ENCODE peak calls at places on chromosomes 5 and 9, in six cellular contexts. W is IMR-90, N is H1, H is H9, J is trophoblast cell, F is mesenchymal stem cell. L is an unnamed sample. For H3K9me3, the result is how much of the 10 kb centered on the place peaks cover.

GRCh38 chr9:1009101-1009707 is 32.7 kb downstream of the DMRT3 start:
- DNase-seq in W (peak), N (peak), H (peak), J (peak), F (peak), L (peak)

GRCh38 chr5:10863763-10864383 is 102.8 kb upstream of the DAP start:
- DNase-seq in W (peak), N (peak), H (peak), J (peak), F (peak), L (peak)

GRCh38 chr5:174191076-174191475 is 145.6 kb downstream of the NSG2 start:
- DNase-seq in W (no peak), N (no peak), H (no peak), J (no peak), F (no peak), L (no peak)

GRCh38 chr9:136023401-136024225 is 62.4 kb upstream of the UBAC1 start:
- DNase-seq in W (peak), N (peak), H (peak), J (no peak), F (no peak), L (no peak)

GRCh38 chr5:159211712-159212111 is 2.4 kb upstream of the RNF145 start:
- DNase-seq in W (no peak), N (no peak), H (no peak), J (no peak), F (no peak), L (no peak)

GRCh38 chr5:63351164-63351563 is 611.1 kb downstream of the HTR1A start:
- DNase-seq in W (no peak), N (no peak), H (no peak), J (no peak), F (no peak), L (no peak)

GRCh38 chr9:114884787-114885452 is 45.5 kb downstream of the TNFSF8 start:
- DNase-seq in W (peak), N (no peak), H (no peak), J (no peak), F (peak), L (no peak)

GRCh38 chr5:36948650-36949049 is 72.1 kb downstream of the NIPBL start:
- DNase-seq in W (no peak), N (no peak), H (no peak), J (no peak), F (no peak), L (no peak)

GRCh38 chr9:7976856-7977255 is 177.3 kb upstream of the DMAC1 start:
- DNase-seq in W (no peak), N (no peak), H (no peak), J (no peak), F (no peak), L (no peak)

GRCh38 chr9:90086076-90086475 is 481.3 kb downstream of the GADD45G start:
- DNase-seq in W (no peak), N (no peak), H (no peak), J (peak), F (no peak), L (no peak)

GRCh38 chr5:145484195-145484594 is 350.9 kb downstream of the PRELID2 start:
- DNase-seq in W (peak), N (no peak), H (no peak), J (peak), F (peak), L (no peak)

GRCh38 chr9:88748566-88749238 is 213.7 kb downstream of the NXNL2 start:
- DNase-seq in W (peak), N (no peak), H (no peak), J (peak), F (peak), L (no peak)

GRCh38 chr5:8869932-8870331 is 675.9 kb downstream of the SEMA5A start:
- DNase-seq in W (no peak), N (no peak), H (no peak), J (no peak), F (no peak), L (no peak)

GRCh38 chr5:103505581-103506305 is 56.8 kb downstream of the NUDT12 start:
- DNase-seq in W (peak), N (no peak), H (no peak), J (peak), F (peak), L (no peak)

GRCh38 chr9:83633676-83634075 is 10.7 kb downstream of the IDNK start:
- DNase-seq in W (no peak), N (no peak), H (no peak), J (no peak), F (no peak), L (no peak)

GRCh38 chr5:36090033-36090432 is 23.4 kb upstream of the UGT3A2 start:
- DNase-seq in W (peak), N (peak), H (peak), J (peak), F (peak), L (no peak)

GRCh38 chr9:116566677-116567488 is 120.2 kb upstream of the TRIM32 start:
- DNase-seq in W (peak), N (no peak), H (no peak), J (no peak), F (peak), L (no peak)

GRCh38 chr5:130335116-130335515 is 430.9 kb downstream of the CHSY3 start:
- DNase-seq in W (no peak), N (no peak), H (no peak), J (peak), F (peak), L (no peak)

GRCh38 chr9:82549174-82549821 is 513.6 kb downstream of the RASEF start:
- DNase-seq in W (no peak), N (no peak), H (no peak), J (no peak), F (no peak), L (no peak)

GRCh38 chr5:11962122-11962521 is 57.9 kb upstream of the CTNND2 start:
- DNase-seq in W (no peak), N (no peak), H (no peak), J (peak), F (no peak), L (no peak)

GRCh38 chr5:173880306-173880985 is 7.7 kb upstream of the CPEB4 start:
- DNase-seq in W (peak), N (no peak), H (no peak), J (peak), F (peak), L (no peak)

GRCh38 chr9:99296375-99296951 is 74.4 kb downstream of the SEC61B start:
- DNase-seq in W (no peak), N (no peak), H (no peak), J (no peak), F (no peak), L (no peak)

GRCh38 chr9:71647094-71647591 is 121.2 kb downstream of the CEMIP2 start:
- DNase-seq in W (peak), N (no peak), H (no peak), J (peak), F (peak), L (no peak)

GRCh38 chr5:96629774-96630173 is 32.4 kb upstream of the CAST start:
- DNase-seq in W (peak), N (no peak), H (no peak), J (no peak), F (peak), L (no peak)

GRCh38 chr5:61817472-61818326 is 485.6 kb downstream of the ZSWIM6 start:
- DNase-seq in W (peak), N (no peak), H (peak), J (peak), F (peak), L (peak)

GRCh38 chr9:21569721-21570120 is 87.6 kb upstream of the IFNE start:
- DNase-seq in W (no peak), N (no peak), H (no peak), J (no peak), F (no peak), L (no peak)

GRCh38 chr5:154312571-154312970 is 122.0 kb downstream of the GALNT10 start:
- DNase-seq in W (peak), N (no peak), H (no peak), J (no peak), F (no peak), L (no peak)

GRCh38 chr9:33524431-33524947 is 438 bp downstream of the ANKRD18B start:
- DNase-seq in W (no peak), N (peak), H (peak), J (peak), F (peak), L (no peak)

GRCh38 chr5:9337908-9338307 is 208.0 kb downstream of the SEMA5A start:
- DNase-seq in W (peak), N (no peak), H (no peak), J (no peak), F (peak), L (no peak)

GRCh38 chr9:21357479-21358290 is 7.0 kb upstream of the IFNA6 start:
- DNase-seq in W (no peak), N (no peak), H (no peak), J (no peak), F (peak), L (no peak)

GRCh38 chr5:33441241-33441844 is 578 bp downstream of the TARS1 start:
- DNase-seq in W (peak), N (no peak), H (no peak), J (peak), F (no peak), L (no peak)

GRCh38 chr9:127307802-127308201 is 43.2 kb downstream of the GARNL3 start:
- DNase-seq in W (no peak), N (no peak), H (no peak), J (no peak), F (no peak), L (no peak)

GRCh38 chr9:95516736-95517558 is at the start of gene PTCH1:
- DNase-seq in W (peak), N (peak), H (peak), J (peak), F (peak), L (no peak)

GRCh38 chr5:178993955-178994579 is 1.1 kb downstream of the GRM6 start:
- DNase-seq in W (no peak), N (no peak), H (no peak), J (no peak), F (no peak), L (no peak)

DNA sequence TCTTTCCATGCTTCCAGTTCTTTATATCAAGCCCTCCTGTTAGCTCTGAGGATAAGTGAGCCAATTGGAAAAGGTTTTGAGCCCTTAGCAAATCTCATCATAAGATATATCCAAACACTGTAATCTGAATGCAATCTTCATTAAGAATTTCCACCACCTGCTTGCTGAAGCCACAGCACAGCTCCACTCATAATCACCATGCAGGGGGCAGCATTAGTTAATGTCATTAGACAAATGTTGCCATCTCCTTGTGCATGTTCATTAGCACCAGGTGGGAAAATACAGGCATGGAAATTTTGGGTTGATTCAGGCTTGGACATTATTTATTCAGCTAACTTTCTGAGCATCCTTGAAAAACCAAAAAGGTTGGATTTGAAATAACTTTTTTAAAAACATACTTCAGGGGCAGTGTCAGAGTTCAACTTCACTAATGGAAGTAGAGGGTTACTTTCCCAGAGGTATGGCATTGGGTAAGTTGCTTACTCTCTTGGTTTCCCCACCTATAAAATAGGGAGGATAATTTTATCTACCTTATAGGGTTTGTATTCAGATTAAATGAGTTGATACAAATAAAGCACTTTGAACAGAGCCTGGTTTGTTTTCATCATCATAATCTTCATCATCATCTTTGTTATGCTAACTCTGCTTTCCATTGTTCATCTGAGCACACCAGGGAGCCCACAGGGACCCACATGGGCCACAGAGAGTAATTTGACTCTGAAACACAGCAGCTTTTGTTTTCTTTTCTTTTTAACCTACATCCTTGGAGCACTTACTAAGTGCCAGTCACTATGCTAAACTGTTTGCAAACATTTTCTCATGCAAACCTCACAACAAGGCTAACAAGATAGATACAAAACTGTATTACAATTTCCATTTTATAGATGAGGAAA is 179.0 kb upstream of the SLC24A2 start:
- DNase-seq in W (no peak), N (no peak), H (peak), J (no peak), F (peak), L (no peak)
- H3K9me3 ChIP-seq in W (under half), N (under half), H (under half), J (under half), F (under half), L (under half)

DNA sequence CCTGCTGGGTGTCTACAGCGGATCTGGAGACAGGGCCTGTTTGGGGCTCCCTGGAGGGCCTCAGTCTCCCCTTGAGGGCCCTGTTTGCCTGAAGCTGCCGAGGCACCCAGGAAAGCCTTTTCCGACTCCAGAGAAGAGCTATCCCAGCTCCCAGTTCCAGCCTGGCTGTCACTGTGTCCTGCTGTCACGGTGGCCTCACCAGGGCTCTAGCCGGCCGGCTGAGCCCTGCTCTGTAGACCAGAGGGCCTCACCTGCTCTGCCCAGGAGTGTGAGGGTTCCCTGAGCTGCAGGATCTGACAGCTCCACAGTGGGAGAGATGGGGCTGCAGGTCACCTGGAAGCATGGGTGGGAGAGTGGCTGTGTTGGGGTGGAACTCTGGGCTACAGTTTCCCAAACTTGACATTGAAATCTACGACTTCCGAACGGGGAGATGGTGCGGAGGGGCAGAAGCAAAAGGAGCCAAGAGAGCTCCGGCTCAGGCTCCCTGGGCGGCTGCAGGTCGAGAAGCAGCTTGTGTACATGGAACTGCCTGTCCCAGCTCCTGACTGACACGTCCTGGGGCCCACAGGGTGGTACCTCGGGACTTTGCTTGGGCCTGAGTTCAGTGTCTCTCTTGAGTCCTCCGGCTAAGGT is 94.9 kb downstream of the CACNA1B start:
- DNase-seq in W (no peak), N (peak), H (no peak), J (no peak), F (no peak), L (no peak)
- H3K23ac ChIP-seq in W (no peak), N (no peak), H (no peak), J (no peak), F (no peak), L (no peak)

DNA sequence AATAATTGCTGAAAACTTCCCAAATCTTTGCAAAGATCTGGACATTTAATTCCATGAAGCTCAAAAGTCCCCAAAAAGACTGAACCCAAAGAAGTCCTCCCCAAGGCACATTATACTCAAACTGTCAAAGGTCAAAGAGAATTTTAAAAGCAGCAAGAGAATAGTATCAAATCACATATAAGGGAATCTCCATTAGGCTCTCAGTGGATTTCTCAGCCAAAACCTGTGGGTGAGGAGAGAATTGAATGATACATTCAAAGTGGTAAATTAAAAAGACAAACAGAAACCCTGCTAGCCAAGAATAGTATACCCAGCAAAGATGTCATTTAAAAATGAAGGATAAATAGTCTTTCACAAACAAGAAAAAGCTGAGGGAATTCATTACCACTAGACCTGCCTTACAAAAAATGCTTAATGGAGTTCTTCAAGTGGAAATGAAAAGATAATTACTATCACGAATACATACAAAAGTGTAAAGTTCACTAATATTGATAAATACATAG is 134.1 kb downstream of the NDUFS4 start:
- DNase-seq in W (no peak), N (no peak), H (no peak), J (no peak), F (no peak), L (no peak)
- H3K9me3 ChIP-seq in W (under half), N (under half), H (under half), J (under half), F (half or more), L (under half)

DNA sequence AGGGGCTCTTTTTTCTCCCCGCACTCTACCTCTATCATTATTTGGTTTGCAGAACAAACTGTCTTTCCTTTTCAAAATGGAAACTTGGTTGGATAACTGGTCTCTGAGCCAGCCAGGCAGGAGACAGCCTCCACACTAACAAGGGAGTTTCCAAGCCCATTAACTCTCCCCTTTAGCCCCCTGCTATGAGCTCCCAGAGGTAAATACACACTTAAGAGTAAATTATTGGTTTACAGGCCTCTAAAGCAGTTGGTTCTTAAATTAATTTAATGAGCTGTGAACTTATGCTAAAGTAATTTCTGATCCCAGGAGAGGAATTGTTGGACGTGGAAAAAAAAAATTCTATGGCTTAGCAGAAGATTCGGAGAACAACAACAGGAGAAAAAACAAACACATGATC is 30.3 kb downstream of the EPB41L4A start:
- DNase-seq in W (no peak), N (no peak), H (no peak), J (no peak), F (no peak), L (no peak)
- H3K23ac ChIP-seq in W (no peak), N (no peak), H (no peak), J (no peak), F (no peak), L (no peak)

GRCh38 chr5:38274370-38274769 is 16.0 kb downstream of the EGFLAM start:
- DNase-seq in W (no peak), N (no peak), H (no peak), J (no peak), F (no peak), L (no peak)

GRCh38 chr5:38273626-38274025 is 15.3 kb downstream of the EGFLAM start:
- DNase-seq in W (no peak), N (no peak), H (no peak), J (no peak), F (no peak), L (no peak)
- H3K9me3 ChIP-seq in W (under half), N (under half), H (under half), J (under half), F (under half), L (under half)

GRCh38 chr9:92669527-92669889 is 423 bp downstream of the IPPK start:
- DNase-seq in W (no peak), N (peak), H (no peak), J (no peak), F (peak), L (no peak)

GRCh38 chr9:92671323-92671722 is 1.4 kb upstream of the IPPK start:
- DNase-seq in W (peak), N (no peak), H (no peak), J (peak), F (peak), L (no peak)

GRCh38 chr9:92668746-92669526 is 995 bp downstream of the IPPK start:
- DNase-seq in W (peak), N (no peak), H (peak), J (peak), F (peak), L (no peak)

GRCh38 chr9:92666912-92667532 is 2.9 kb downstream of the IPPK start:
- DNase-seq in W (no peak), N (no peak), H (peak), J (no peak), F (no peak), L (no peak)

GRCh38 chr9:92669890-92670708 is at the start of gene IPPK:
- DNase-seq in W (peak), N (peak), H (peak), J (peak), F (peak), L (peak)
- H3K23ac ChIP-seq in W (peak), N (no peak), H (no peak), J (no peak), F (no peak), L (peak)

GRCh38 chr9:32518276-32518675 is 7.7 kb downstream of the RIGI start:
- DNase-seq in W (no peak), N (no peak), H (no peak), J (no peak), F (no peak), L (no peak)
- H3K9me3 ChIP-seq in W (under half), N (under half), H (under half), J (under half), F (under half), L (under half)

GRCh38 chr5:180860887-180861822 is at the start of gene ZFP62:
- DNase-seq in W (peak), N (peak), H (peak), J (peak), F (peak), L (peak)
- H3K23ac ChIP-seq in W (peak), N (no peak), H (no peak), J (no peak), F (peak), L (peak)

DNA sequence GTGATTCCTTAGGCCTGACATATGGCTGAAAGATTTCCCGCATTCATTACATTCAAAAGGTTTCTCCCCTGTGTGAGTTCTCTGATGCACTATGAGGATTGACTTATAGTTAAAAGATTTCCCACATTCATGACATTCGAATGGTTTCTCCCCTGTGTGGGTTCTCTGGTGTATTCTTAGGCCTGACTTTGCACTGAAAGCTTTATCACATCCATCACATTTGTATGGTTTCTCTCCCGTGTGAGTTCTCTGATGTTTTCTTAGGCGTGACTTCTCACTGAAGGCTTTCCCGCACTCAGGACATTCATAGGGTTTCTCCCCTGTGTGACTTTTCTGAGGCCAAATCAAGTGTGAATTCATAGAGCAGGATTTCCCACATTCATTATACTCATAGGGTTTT is 35.8 kb downstream of the ZNF782 start:
- DNase-seq in W (no peak), N (no peak), H (no peak), J (no peak), F (peak), L (no peak)
- H3K9me3 ChIP-seq in W (under half), N (half or more), H (half or more), J (under half), F (half or more), L (under half)